ENCODE peak calls at places on chromosomes 7 and 10, in ten cellular contexts. T is Calu3; Z is brain pericyte; O is iPS DF 6.9; L is iris pigment epithelial cell; D is cardiac septum; I is activated CD8-positive, alpha-beta memory T cell treated with anti-CD3 and anti-CD28 coated beads for 1 hour; C is stimulated activated CD8-positive, alpha-beta memory T cell treated with anti-CD3 and anti-CD28 coated beads, Interleukin-15, amount 100 ng/mL, for 1 hour; H is stimulated activated CD4-positive, alpha-beta T cell treated with anti-CD3 and anti-CD28 coated beads, Interleukin-4, amount 100 ng/mL, for 48 hours; A is upper lobe of right lung. Q is an unnamed sample.

GRCh38 chr7:2863461-2864066 is 19.5 kb upstream of the GNA12 start:
- DNase-seq in A (peak), L (peak), C (peak), Z (peak), O (no peak), I (peak), D (peak), H (peak), T (peak), Q (peak)

GRCh38 chr7:115146148-115146547 is 224.3 kb downstream of the MDFIC start:
- DNase-seq in H (no peak), D (no peak), T (peak), O (no peak), L (no peak), A (no peak), Z (no peak), C (no peak), I (no peak), Q (no peak)

GRCh38 chr10:43091846-43092245 is 15.0 kb downstream of the RET start:
- DNase-seq in D (no peak), T (no peak), O (no peak), H (no peak), I (no peak), A (no peak), C (no peak), L (peak), Z (no peak), Q (no peak)

GRCh38 chr10:1132584-1132983 is 76.4 kb downstream of the WDR37 start:
- DNase-seq in L (no peak), Z (no peak), H (no peak), I (no peak), T (no peak), D (no peak), O (no peak), C (no peak), A (no peak), Q (no peak)

GRCh38 chr10:42783181-42783549 is 570 bp downstream of the BMS1 start:
- DNase-seq in I (no peak), L (peak), A (no peak), Z (peak), H (no peak), T (peak), D (no peak), O (no peak), C (no peak), Q (no peak)

GRCh38 chr7:131210618-131211017 is 117.1 kb upstream of the MKLN1 start:
- DNase-seq in C (no peak), H (no peak), L (no peak), D (no peak), T (no peak), I (no peak), Z (no peak), A (no peak), O (no peak), Q (no peak)

GRCh38 chr7:108568801-108569380 is 615 bp downstream of the THAP5 start:
- DNase-seq in O (no peak), L (no peak), I (no peak), H (no peak), T (no peak), A (no peak), Z (no peak), D (no peak), C (peak), Q (no peak)

GRCh38 chr10:100766693-100767427 is 21.5 kb downstream of the PAX2 start:
- DNase-seq in Z (no peak), O (no peak), L (no peak), C (no peak), I (no peak), A (peak), D (no peak), H (no peak), T (no peak), Q (no peak)

GRCh38 chr10:43958071-43958432 is 309.4 kb upstream of the ZNF32 start:
- DNase-seq in A (no peak), H (no peak), L (no peak), Z (no peak), I (no peak), D (no peak), O (no peak), C (no peak), T (no peak), Q (no peak)

GRCh38 chr7:49800031-49800430 is 26.6 kb downstream of the VWC2 start:
- DNase-seq in O (no peak), I (no peak), C (no peak), T (no peak), A (no peak), Z (no peak), H (no peak), D (no peak), L (no peak), Q (no peak)

GRCh38 chr10:79093658-79094411 is 25.1 kb downstream of the ZMIZ1 start:
- DNase-seq in C (no peak), L (peak), A (no peak), D (no peak), Z (peak), O (no peak), I (no peak), H (no peak), T (peak), Q (no peak)

GRCh38 chr10:69549959-69550358 is 23.3 kb downstream of the NEUROG3 start:
- DNase-seq in C (no peak), Z (no peak), L (no peak), T (no peak), O (no peak), A (no peak), I (no peak), D (no peak), H (no peak), Q (no peak)

GRCh38 chr7:75711076-75711475 is 27.7 kb downstream of the HIP1 start:
- DNase-seq in T (no peak), I (no peak), A (no peak), H (no peak), D (no peak), C (no peak), L (no peak), Z (no peak), O (no peak), Q (no peak)

GRCh38 chr7:82335927-82336326 is 107.7 kb downstream of the CACNA2D1 start:
- DNase-seq in D (no peak), L (peak), O (no peak), I (no peak), T (no peak), Z (no peak), H (no peak), C (no peak), A (no peak), Q (no peak)

GRCh38 chr7:41448104-41448503 is 254.8 kb downstream of the INHBA start:
- DNase-seq in D (no peak), C (no peak), T (no peak), A (no peak), I (no peak), O (no peak), Z (no peak), H (no peak), L (peak), Q (no peak)

GRCh38 chr7:86248977-86249376 is 394.7 kb upstream of the GRM3 start:
- DNase-seq in Z (no peak), T (no peak), I (no peak), D (no peak), H (no peak), A (no peak), C (no peak), O (no peak), L (no peak), Q (no peak)

GRCh38 chr10:5496261-5497250 is 2.8 kb downstream of the CALML5 start:
- DNase-seq in T (no peak), D (peak), L (no peak), Z (no peak), A (peak), C (no peak), H (no peak), O (no peak), I (no peak), Q (no peak)

GRCh38 chr7:1847260-1848001 is 177.4 kb downstream of the ELFN1 start:
- DNase-seq in D (peak), L (no peak), T (no peak), I (no peak), O (no peak), A (peak), C (no peak), Z (no peak), H (no peak), Q (no peak)

GRCh38 chr7:1856161-1856965 is 186.3 kb downstream of the ELFN1 start:
- DNase-seq in I (no peak), A (peak), O (no peak), Z (no peak), T (no peak), L (no peak), C (no peak), H (no peak), D (peak), Q (no peak)

GRCh38 chr10:96448558-96448957 is 65.2 kb downstream of the TLL2 start:
- DNase-seq in H (no peak), T (no peak), Z (no peak), A (no peak), L (no peak), O (no peak), I (no peak), C (no peak), D (no peak), Q (no peak)

GRCh38 chr10:103616705-103617361 is 123.3 kb downstream of the NEURL1 start:
- DNase-seq in T (no peak), I (no peak), O (no peak), A (no peak), D (no peak), H (no peak), Z (peak), L (peak), C (no peak), Q (no peak)

GRCh38 chr10:75493464-75493863 is 62.0 kb downstream of the LRMDA start:
- DNase-seq in C (no peak), T (no peak), D (no peak), I (no peak), Z (no peak), L (no peak), O (no peak), H (no peak), A (no peak), Q (no peak)

GRCh38 chr7:99899830-99900519 is 19.4 kb downstream of the TRIM4 start:
- DNase-seq in H (no peak), D (no peak), C (no peak), O (no peak), A (no peak), L (no peak), T (no peak), I (no peak), Z (no peak), Q (no peak)

GRCh38 chr7:97020601-97021442 is 3.8 kb downstream of the DLX5 start:
- DNase-seq in H (no peak), D (no peak), L (no peak), O (no peak), Z (no peak), C (no peak), I (no peak), A (no peak), T (no peak), Q (no peak)

GRCh38 chr10:81021428-81022129 is 483.9 kb downstream of the SH2D4B start:
- DNase-seq in D (no peak), A (no peak), I (no peak), H (no peak), C (no peak), T (no peak), O (no peak), Z (no peak), L (no peak), Q (no peak)

GRCh38 chr10:82402901-82403300 is 527.9 kb downstream of the NRG3 start:
- DNase-seq in L (no peak), I (no peak), Z (no peak), H (no peak), A (no peak), O (no peak), D (no peak), C (no peak), T (no peak), Q (no peak)

GRCh38 chr7:157177997-157178396 is 39.3 kb downstream of the UBE3C start:
- DNase-seq in H (no peak), T (no peak), O (no peak), A (no peak), L (no peak), I (no peak), D (no peak), C (no peak), Z (no peak), Q (no peak)

GRCh38 chr10:120979435-120980315 is 128.5 kb downstream of the WDR11 start:
- DNase-seq in H (no peak), C (no peak), L (no peak), Z (no peak), D (no peak), I (no peak), T (peak), O (no peak), A (peak), Q (peak)

GRCh38 chr7:81029523-81029922 is 110.7 kb upstream of the SEMA3C start:
- DNase-seq in T (no peak), A (no peak), I (no peak), H (no peak), Z (no peak), C (no peak), O (no peak), D (no peak), L (no peak), Q (no peak)

GRCh38 chr10:70537398-70538194 is 59.0 kb downstream of the PALD1 start:
- DNase-seq in D (no peak), L (no peak), O (peak), C (no peak), T (peak), H (peak), I (no peak), Z (no peak), A (no peak), Q (no peak)